ENCODE peak calls at places on chromosomes 11 and 22, in eight cellular contexts. S, P, L, M, G, V, J and R are unnamed samples.

GRCh38 chr11:31408205-31408604 is 38.5 kb downstream of the DNAJC24 start:
- ATAC-seq in S (no peak), P (no peak), L (no peak), M (no peak), G (no peak), V (no peak), J (no peak), R (no peak)

GRCh38 chr11:128497057-128497957 is 90.1 kb downstream of the ETS1 start:
- ATAC-seq in S (peak), P (peak), L (no peak), M (peak), G (peak), V (peak), J (no peak), R (peak)

GRCh38 chr11:8533332-8533731 is 60.7 kb downstream of the STK33 start:
- ATAC-seq in S (peak), P (no peak), L (no peak), M (no peak), G (no peak), V (no peak), J (no peak), R (no peak)

GRCh38 chr11:19953909-19954308 is 206.4 kb downstream of the DBX1 start:
- ATAC-seq in S (no peak), P (no peak), L (peak), M (peak), G (peak), V (peak), J (peak), R (no peak)

GRCh38 chr11:7520011-7520942 is 6.5 kb downstream of the PPFIBP2 start:
- ATAC-seq in S (peak), P (no peak), L (no peak), M (no peak), G (no peak), V (no peak), J (no peak), R (no peak)

GRCh38 chr11:100068116-100068515 is 619.0 kb upstream of the ARHGAP42 start:
- ATAC-seq in S (no peak), P (no peak), L (no peak), M (no peak), G (no peak), V (no peak), J (no peak), R (no peak)

GRCh38 chr11:114316980-114317675 is 20.9 kb downstream of the NNMT start:
- ATAC-seq in S (no peak), P (peak), L (no peak), M (no peak), G (no peak), V (no peak), J (no peak), R (peak)

GRCh38 chr11:118180300-118180703 is 3.9 kb upstream of the SCN2B start:
- ATAC-seq in S (peak), P (peak), L (peak), M (peak), G (peak), V (peak), J (peak), R (peak)

GRCh38 chr11:59629996-59630395 is 14.4 kb upstream of the OSBP start:
- ATAC-seq in S (no peak), P (no peak), L (no peak), M (no peak), G (no peak), V (no peak), J (no peak), R (no peak)

GRCh38 chr22:48253573-48253972 is 1491.1 kb downstream of the TBC1D22A start:
- ATAC-seq in S (no peak), P (no peak), L (no peak), M (peak), G (peak), V (no peak), J (no peak), R (no peak)

GRCh38 chr11:129295746-129296145 is 79.9 kb upstream of the BARX2 start:
- ATAC-seq in S (no peak), P (no peak), L (no peak), M (no peak), G (no peak), V (no peak), J (no peak), R (no peak)

GRCh38 chr11:88293931-88294330 is 43.6 kb downstream of the CTSC start:
- ATAC-seq in S (no peak), P (no peak), L (no peak), M (no peak), G (no peak), V (no peak), J (no peak), R (no peak)

GRCh38 chr11:57475671-57476222 is 15.4 kb downstream of the RTN4RL2 start:
- ATAC-seq in S (peak), P (no peak), L (no peak), M (no peak), G (no peak), V (no peak), J (no peak), R (no peak)

GRCh38 chr22:44039566-44040171 is 15.6 kb downstream of the PARVB start:
- ATAC-seq in S (no peak), P (no peak), L (no peak), M (no peak), G (no peak), V (no peak), J (no peak), R (no peak)

GRCh38 chr11:74037309-74037708 is 28.4 kb upstream of the UCP3 start:
- ATAC-seq in S (no peak), P (no peak), L (no peak), M (no peak), G (no peak), V (peak), J (no peak), R (no peak)

GRCh38 chr11:20016526-20016925 is 143.7 kb downstream of the DBX1 start:
- ATAC-seq in S (no peak), P (no peak), L (no peak), M (peak), G (no peak), V (no peak), J (no peak), R (no peak)

GRCh38 chr11:57728829-57729228 is 12.5 kb upstream of the SELENOH start:
- ATAC-seq in S (peak), P (no peak), L (peak), M (peak), G (no peak), V (no peak), J (no peak), R (no peak)

GRCh38 chr22:19412478-19412877 is 19.1 kb downstream of the HIRA start:
- ATAC-seq in S (peak), P (no peak), L (peak), M (no peak), G (no peak), V (no peak), J (no peak), R (no peak)

GRCh38 chr11:132238331-132238730 is 867.9 kb downstream of the NTM start:
- ATAC-seq in S (no peak), P (no peak), L (no peak), M (no peak), G (no peak), V (no peak), J (no peak), R (no peak)

GRCh38 chr11:126746443-126746842 is 254.1 kb downstream of the KIRREL3 start:
- ATAC-seq in S (no peak), P (no peak), L (no peak), M (no peak), G (no peak), V (no peak), J (no peak), R (no peak)

GRCh38 chr22:20115691-20116375 is at the start of gene RANBP1:
- ATAC-seq in S (no peak), P (no peak), L (peak), M (no peak), G (no peak), V (no peak), J (no peak), R (no peak)

DNA sequence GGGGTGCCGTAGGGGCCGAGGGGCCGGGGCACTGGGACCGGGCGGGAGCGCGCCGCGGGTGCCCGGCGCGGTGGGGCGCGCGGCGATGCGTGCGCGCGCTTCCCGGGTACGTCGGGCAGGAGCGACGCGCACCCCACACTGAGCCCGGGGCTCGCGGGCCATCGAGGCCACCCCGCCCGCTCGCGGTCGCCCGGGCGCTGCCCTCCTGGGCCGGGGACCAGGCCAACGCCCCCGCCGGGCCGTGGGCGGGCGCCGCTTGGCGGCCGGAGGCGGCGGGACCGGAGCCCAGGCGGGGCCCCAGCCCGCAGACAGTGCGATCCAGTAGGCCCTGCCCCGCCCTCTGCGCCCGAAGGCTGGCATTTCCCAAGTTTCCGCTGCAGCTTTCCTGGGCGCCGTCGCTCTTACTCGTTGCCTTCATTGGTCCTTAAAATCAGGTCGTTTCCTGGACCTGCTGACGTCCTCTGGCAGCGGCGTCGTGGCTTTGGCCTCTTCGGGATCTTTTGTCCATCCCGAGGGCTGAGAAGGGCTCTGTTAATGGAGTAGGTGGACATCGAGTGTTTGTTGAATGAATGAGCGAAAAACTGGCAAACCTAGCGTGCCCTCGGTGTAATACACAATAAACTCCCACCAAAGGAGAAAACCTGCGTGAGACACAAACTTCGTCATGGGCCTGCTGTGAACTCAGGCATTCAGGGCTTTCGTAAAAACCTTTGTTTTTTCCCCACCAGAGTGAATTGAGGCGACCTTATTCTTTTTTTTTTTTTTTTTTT is 638 bp downstream of the PARVA start:
- ATAC-seq in S (no peak), P (peak), L (peak), M (peak), G (peak), V (peak), J (peak), R (peak)
- TF ChIP-seq POLR2AphosphoS5 in S (no peak), P (no peak), L (no peak), M (peak), G (peak), V (peak), J (no peak), R (peak)

DNA sequence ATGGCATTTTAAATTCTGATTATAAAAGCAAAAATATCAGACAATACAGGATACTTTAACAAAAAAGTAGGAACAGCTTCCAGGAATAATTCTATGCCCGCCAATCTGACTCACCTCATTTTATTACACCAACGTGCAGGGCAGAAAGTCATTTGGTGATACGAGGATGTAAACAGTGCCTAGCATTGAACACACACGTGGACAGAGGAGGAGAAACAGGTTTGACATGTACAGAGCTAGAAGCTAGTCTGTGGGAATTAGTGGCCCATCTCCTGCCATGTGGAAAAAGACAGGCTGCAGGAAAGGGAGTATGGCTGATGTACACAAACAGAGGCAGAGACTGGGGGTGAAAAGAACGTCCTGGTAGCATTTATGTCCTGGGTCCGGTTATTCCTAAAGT is 9.0 kb upstream of the SPINDOC start:
- ATAC-seq in S (no peak), P (no peak), L (no peak), M (no peak), G (no peak), V (peak), J (no peak), R (no peak)
- TF ChIP-seq POLR2AphosphoS5 in S (no peak), P (no peak), L (no peak), M (no peak), G (no peak), V (no peak), J (no peak), R (no peak)

DNA sequence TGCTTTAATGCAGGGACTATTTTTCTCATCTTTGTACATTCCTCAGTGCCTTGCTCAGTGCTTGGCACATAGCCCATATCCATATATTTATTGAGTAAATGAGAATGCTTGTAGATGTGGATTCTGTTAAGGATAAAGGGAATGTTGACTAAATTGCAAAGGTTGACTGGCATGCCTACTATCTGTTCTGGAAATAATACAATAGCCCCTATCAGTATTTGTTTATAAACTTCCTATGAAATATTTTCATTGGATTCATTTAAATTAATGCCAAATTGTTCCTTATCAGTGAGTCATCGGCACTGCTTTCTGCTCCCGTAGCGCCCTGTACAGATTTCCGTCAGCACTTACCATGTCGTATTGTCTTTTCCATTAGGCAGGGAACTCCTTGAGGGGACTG is 8.0 kb downstream of the RNF121 start:
- ATAC-seq in S (no peak), P (no peak), L (no peak), M (no peak), G (no peak), V (peak), J (no peak), R (no peak)
- TF ChIP-seq POLR2AphosphoS5 in S (no peak), P (no peak), L (no peak), M (no peak), G (no peak), V (no peak), J (no peak), R (no peak)

DNA sequence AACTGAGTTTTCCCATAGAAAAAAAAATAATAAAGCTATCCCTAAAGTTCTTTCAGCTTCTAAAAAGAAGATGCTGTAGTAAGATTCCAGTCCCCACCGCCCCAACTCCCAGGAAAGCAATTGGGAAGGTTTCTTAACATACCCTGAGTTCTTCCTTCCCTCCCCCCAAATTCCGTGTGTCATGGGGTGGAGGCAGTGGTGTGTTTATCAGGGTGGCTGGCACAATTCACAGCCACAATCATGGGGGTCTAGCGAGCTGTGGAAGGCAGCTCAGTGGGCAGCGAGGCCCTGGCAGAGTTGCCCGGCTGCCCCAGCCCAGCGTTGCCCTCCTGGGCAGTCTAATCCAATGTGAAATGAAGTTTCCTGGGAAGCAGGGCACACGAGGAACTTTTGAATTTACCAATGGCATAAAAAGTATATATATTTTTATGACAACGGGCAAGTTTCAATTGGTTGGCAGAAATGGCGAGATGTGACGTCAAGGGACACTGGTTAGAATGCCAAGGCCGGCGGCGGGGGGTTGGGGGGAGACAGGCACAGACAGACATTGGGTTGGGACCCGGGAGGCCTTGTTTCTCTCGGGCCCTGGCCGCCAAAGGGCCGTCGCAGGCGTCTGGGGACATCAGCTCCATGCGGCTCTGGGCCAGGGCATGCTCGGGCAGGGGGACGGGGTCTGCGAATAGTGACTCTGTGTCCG is 80.7 kb upstream of the PPARA start:
- ATAC-seq in S (no peak), P (peak), L (no peak), M (no peak), G (peak), V (peak), J (no peak), R (peak)
- TF ChIP-seq POLR2AphosphoS5 in S (no peak), P (peak), L (no peak), M (no peak), G (peak), V (peak), J (no peak), R (peak)

DNA sequence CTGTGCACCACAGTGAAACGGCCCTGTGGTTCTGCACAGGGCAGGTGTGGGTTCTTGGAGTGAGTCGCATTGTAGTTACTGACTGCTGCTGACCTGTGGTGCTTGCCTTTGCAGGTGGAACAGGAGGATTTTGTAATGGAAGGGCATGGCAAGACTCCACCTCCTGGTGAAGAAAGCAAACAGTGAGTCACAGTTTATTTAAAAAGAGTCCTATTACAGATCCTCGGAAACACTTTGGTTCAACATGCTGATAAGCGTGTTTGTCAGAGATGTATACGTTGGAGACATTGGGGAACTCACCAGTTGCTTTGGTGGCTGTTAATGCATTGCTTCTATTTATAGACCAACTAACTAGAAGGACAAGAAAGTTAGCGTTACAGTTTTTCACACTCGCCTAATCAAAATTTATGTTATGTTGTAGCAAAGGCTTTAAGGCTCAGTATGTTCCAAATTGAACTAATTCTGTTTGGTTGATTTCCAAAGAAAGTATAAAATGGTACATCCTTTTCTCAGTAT is 21.7 kb upstream of the TNRC6B start:
- ATAC-seq in S (no peak), P (peak), L (peak), M (peak), G (peak), V (peak), J (peak), R (no peak)
- TF ChIP-seq POLR2AphosphoS5 in S (no peak), P (peak), L (peak), M (no peak), G (peak), V (no peak), J (no peak), R (peak)

GRCh38 chr22:25478111-25478510 is 86.4 kb upstream of the GRK3 start:
- ATAC-seq in S (no peak), P (no peak), L (no peak), M (no peak), G (no peak), V (no peak), J (no peak), R (no peak)

GRCh38 chr22:25478573-25478972 is 85.9 kb upstream of the GRK3 start:
- ATAC-seq in S (no peak), P (no peak), L (no peak), M (no peak), G (no peak), V (no peak), J (no peak), R (no peak)

GRCh38 chr22:25472382-25472781 is 92.1 kb upstream of the GRK3 start:
- ATAC-seq in S (no peak), P (no peak), L (no peak), M (no peak), G (no peak), V (no peak), J (no peak), R (no peak)

GRCh38 chr22:25477358-25477757 is 87.1 kb upstream of the GRK3 start:
- ATAC-seq in S (no peak), P (no peak), L (no peak), M (no peak), G (no peak), V (no peak), J (no peak), R (no peak)

DNA sequence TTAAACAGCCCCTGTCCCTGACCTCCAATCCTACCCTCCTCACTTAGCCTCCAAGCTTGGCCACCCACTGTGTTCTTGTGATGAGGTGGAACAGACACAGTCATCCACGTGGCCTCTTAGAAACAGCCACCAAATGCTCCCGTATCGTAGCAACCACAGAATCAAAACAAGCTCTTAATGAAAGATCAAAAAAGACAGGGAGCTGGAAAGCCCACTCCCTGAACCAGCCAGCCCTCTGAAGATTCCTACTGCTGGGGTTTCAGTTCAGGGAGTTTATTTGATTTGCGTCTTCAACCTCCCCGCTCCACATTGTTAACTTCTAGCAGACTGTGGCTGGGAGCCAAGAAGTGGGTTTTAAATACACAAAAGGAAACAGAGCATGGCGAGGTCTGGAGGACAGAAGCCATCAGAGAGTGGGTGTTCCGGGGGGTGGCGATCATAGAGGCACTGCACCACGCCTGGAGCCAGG is 88.9 kb upstream of the GRK3 start:
- ATAC-seq in S (peak), P (no peak), L (no peak), M (no peak), G (no peak), V (no peak), J (no peak), R (no peak)
- TF ChIP-seq POLR2AphosphoS5 in S (no peak), P (no peak), L (no peak), M (no peak), G (no peak), V (no peak), J (no peak), R (no peak)

DNA sequence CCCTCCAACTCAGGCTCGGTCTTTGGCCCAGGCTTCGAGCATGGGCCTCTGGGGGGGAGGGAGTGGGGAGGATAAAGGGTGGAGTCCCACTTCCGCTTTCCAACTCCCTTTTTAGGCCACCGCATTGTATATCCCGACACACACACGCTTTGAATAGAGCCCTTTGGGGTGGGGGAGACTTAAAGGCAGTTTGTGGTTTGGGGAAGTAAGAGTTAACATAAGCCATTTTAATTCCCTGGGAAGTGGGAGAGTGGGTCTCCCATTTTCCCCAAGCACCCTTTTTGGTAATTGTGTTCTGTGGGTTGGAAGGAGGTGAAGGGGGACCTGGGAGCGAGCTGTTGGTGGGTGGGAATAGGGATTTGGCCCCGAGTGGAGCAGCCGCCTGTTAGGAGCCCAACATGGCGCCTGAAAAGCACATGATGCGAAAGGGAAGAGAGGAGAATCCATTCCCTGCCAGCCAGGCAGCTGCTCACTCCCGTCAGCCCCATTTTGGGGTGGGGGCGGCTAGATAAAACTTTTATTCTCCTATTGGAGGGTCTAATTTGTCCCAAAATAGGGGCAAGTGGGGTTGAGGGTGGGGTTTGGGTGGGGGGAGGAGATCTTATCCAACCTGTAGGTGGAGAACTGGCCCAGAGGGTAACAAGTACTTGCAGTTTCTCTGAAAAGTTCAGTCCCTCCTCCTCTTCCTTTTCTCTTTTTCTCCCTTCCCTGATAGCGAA is 983 bp downstream of the PCF11 start:
- ATAC-seq in S (peak), P (peak), L (peak), M (peak), G (peak), V (peak), J (peak), R (no peak)
- TF ChIP-seq POLR2AphosphoS5 in S (peak), P (peak), L (no peak), M (peak), G (peak), V (no peak), J (peak), R (no peak)